ENCODE peak calls at places on chromosomes 11 and 22, in five cellular contexts. L, J, X, P and O are unnamed samples.

GRCh38 chr11:68146010-68146540 is 24.9 kb upstream of the CHKA start:
- DNase-seq in L (no peak), J (peak; percentile 19), X (peak; percentile 91), P (no peak), O (no peak)

GRCh38 chr11:119480375-119481020 is 57.5 kb upstream of the THY1 start:
- DNase-seq in L (no peak), J (no peak), X (no peak), P (no peak), O (no peak)

GRCh38 chr22:39220450-39220849 is 24.3 kb downstream of the PDGFB start:
- DNase-seq in L (no peak), J (no peak), X (peak; percentile 9), P (no peak), O (no peak)

GRCh38 chr11:47631473-47631872 is 10.9 kb downstream of the MTCH2 start:
- DNase-seq in L (no peak), J (no peak), X (no peak), P (no peak), O (no peak)

GRCh38 chr11:84218318-84218717 is 932.2 kb upstream of the CCDC90B start:
- DNase-seq in L (no peak), J (no peak), X (no peak), P (no peak), O (no peak)

GRCh38 chr11:85170184-85170583 is 457.0 kb downstream of the DLG2 start:
- DNase-seq in L (no peak), J (no peak), X (no peak), P (no peak), O (no peak)

GRCh38 chr22:23912293-23912903 is 18.2 kb downstream of the MIF start:
- DNase-seq in L (no peak), J (no peak), X (no peak), P (no peak), O (no peak)

GRCh38 chr11:65436412-65437032 is 13.9 kb downstream of the NEAT1 start:
- DNase-seq in L (no peak), J (no peak), X (no peak), P (no peak), O (no peak)

GRCh38 chr11:60840711-60841430 is 1.0 kb upstream of the CCDC86 start:
- DNase-seq in L (no peak), J (no peak), X (no peak), P (peak; percentile 75), O (peak; percentile 92)

GRCh38 chr11:85539740-85540139 is 87.4 kb downstream of the DLG2 start:
- DNase-seq in L (no peak), J (no peak), X (no peak), P (no peak), O (no peak)

GRCh38 chr11:117232911-117233409 is 489 bp downstream of the RNF214 start:
- DNase-seq in L (no peak), J (no peak), X (peak; percentile 90), P (no peak), O (no peak)

GRCh38 chr11:46649180-46649738 is 31.9 kb downstream of the ATG13 start:
- DNase-seq in L (no peak), J (no peak), X (no peak), P (peak; percentile 96), O (peak; percentile 91)

GRCh38 chr11:133669371-133670046 is 137.2 kb upstream of the OPCML start:
- DNase-seq in L (no peak), J (no peak), X (no peak), P (no peak), O (no peak)

GRCh38 chr11:4839851-4840549 is 9.0 kb downstream of the OR51S1 start:
- DNase-seq in L (no peak), J (no peak), X (no peak), P (no peak), O (no peak)

GRCh38 chr11:132639986-132640385 is 892.3 kb downstream of the OPCML start:
- DNase-seq in L (no peak), J (no peak), X (no peak), P (no peak), O (no peak)

GRCh38 chr22:42711895-42712837 is 8.5 kb downstream of the A4GALT start:
- DNase-seq in L (no peak), J (no peak), X (peak; percentile 76), P (no peak), O (no peak)

GRCh38 chr22:43449205-43449830 is 37.5 kb downstream of the MPPED1 start:
- DNase-seq in L (no peak), J (no peak), X (peak; percentile 28), P (no peak), O (no peak)

GRCh38 chr11:113384551-113384950 is 3.0 kb upstream of the ANKK1 start:
- DNase-seq in L (no peak), J (peak; percentile 72), X (no peak), P (peak; percentile 81), O (peak; percentile 91)

GRCh38 chr11:2657697-2658284 is 42.0 kb downstream of the KCNQ1OT1 start:
- DNase-seq in L (no peak), J (no peak), X (no peak), P (no peak), O (no peak)

GRCh38 chr11:113468666-113469345 is 6.4 kb downstream of the DRD2 start:
- DNase-seq in L (no peak), J (no peak), X (no peak), P (no peak), O (no peak)

GRCh38 chr11:44979536-44980399 is 29.1 kb upstream of the TP53I11 start:
- DNase-seq in L (no peak), J (peak; percentile 97), X (peak; percentile 68), P (no peak), O (no peak)

GRCh38 chr22:30562391-30562790 is 12.1 kb downstream of the GAL3ST1 start:
- DNase-seq in L (no peak), J (no peak), X (no peak), P (no peak), O (no peak)

GRCh38 chr11:84144531-84144930 is 858.4 kb upstream of the CCDC90B start:
- DNase-seq in L (no peak), J (no peak), X (no peak), P (no peak), O (no peak)

GRCh38 chr11:35105319-35106063 is 33.5 kb upstream of the CD44 start:
- DNase-seq in L (no peak), J (no peak), X (no peak), P (no peak), O (no peak)

GRCh38 chr11:120112174-120112796 is 25.6 kb downstream of the TRIM29 start:
- DNase-seq in L (no peak), J (no peak), X (no peak), P (no peak), O (no peak)

GRCh38 chr11:69702769-69703510 is 882 bp downstream of the FGF19 start:
- DNase-seq in L (no peak), J (no peak), X (peak; percentile 52), P (no peak), O (peak; percentile 14)

GRCh38 chr11:28697920-28698827 is 590.0 kb downstream of the METTL15 start:
- DNase-seq in L (no peak), J (no peak), X (no peak), P (no peak), O (peak; percentile 28)

GRCh38 chr11:33742249-33742851 is 6.1 kb upstream of the CD59 start:
- DNase-seq in L (no peak), J (no peak), X (no peak), P (no peak), O (peak; percentile 57)

GRCh38 chr22:46738961-46739870 is 1.2 kb upstream of the CERK start:
- DNase-seq in L (peak; percentile 74), J (no peak), X (no peak), P (peak; percentile 82), O (peak; percentile 58)

GRCh38 chr11:96149743-96150555 is 193.0 kb downstream of the MAML2 start:
- DNase-seq in L (no peak), J (no peak), X (no peak), P (peak; percentile 91), O (peak; percentile 72)